ENCODE peak calls at places on chromosomes 2 and 18, in six cellular contexts. O, D, H, U, I and X are unnamed samples.

GRCh38 chr18:31661965-31662364 is 22.4 kb downstream of the B4GALT6 start:
- DNase-seq in O (no peak), D (no peak), H (no peak), U (no peak), I (no peak), X (no peak)

GRCh38 chr18:62751341-62751821 is 36.0 kb downstream of the PHLPP1 start:
- DNase-seq in O (no peak), D (no peak), H (no peak), U (no peak), I (no peak), X (no peak)

GRCh38 chr2:170277943-170278342 is 100.0 kb downstream of the MYO3B start:
- DNase-seq in O (no peak), D (no peak), H (no peak), U (no peak), I (no peak), X (no peak)

GRCh38 chr2:69509011-69509749 is 71.9 kb upstream of the NFU1 start:
- DNase-seq in O (no peak), D (no peak), H (no peak), U (no peak), I (no peak), X (no peak)

GRCh38 chr2:128874608-128875007 is 555.9 kb upstream of the HS6ST1 start:
- DNase-seq in O (no peak), D (no peak), H (no peak), U (no peak), I (no peak), X (no peak)

GRCh38 chr18:61833387-61833786 is 59.4 kb downstream of the RNF152 start:
- DNase-seq in O (peak), D (no peak), H (no peak), U (no peak), I (no peak), X (no peak)

GRCh38 chr2:36404754-36405153 is 49.2 kb downstream of the CRIM1 start:
- DNase-seq in O (no peak), D (no peak), H (no peak), U (no peak), I (no peak), X (no peak)

GRCh38 chr2:99635710-99636431 is 146.1 kb upstream of the REV1 start:
- DNase-seq in O (no peak), D (no peak), H (peak), U (no peak), I (peak), X (no peak)

GRCh38 chr2:168703926-168704325 is 98.5 kb upstream of the NOSTRIN start:
- DNase-seq in O (no peak), D (no peak), H (no peak), U (no peak), I (no peak), X (no peak)

GRCh38 chr2:61436092-61436491 is 34.8 kb downstream of the USP34 start:
- DNase-seq in O (no peak), D (no peak), H (no peak), U (no peak), I (no peak), X (no peak)

GRCh38 chr18:8800445-8800844 is 95.1 kb downstream of the MTCL1 start:
- DNase-seq in O (no peak), D (peak), H (no peak), U (no peak), I (no peak), X (no peak)

GRCh38 chr2:42974697-42975357 is 182.4 kb upstream of the HAAO start:
- DNase-seq in O (peak), D (peak), H (peak), U (peak), I (peak), X (peak)

GRCh38 chr2:160570386-160570785 is 76.8 kb upstream of the RBMS1 start:
- DNase-seq in O (no peak), D (no peak), H (peak), U (no peak), I (no peak), X (no peak)

GRCh38 chr2:2619995-2620394 is 288.9 kb upstream of the MYT1L start:
- DNase-seq in O (no peak), D (no peak), H (no peak), U (no peak), I (no peak), X (no peak)

GRCh38 chr2:123652320-123652719 is 372.8 kb upstream of the CNTNAP5 start:
- DNase-seq in O (no peak), D (no peak), H (no peak), U (no peak), I (no peak), X (no peak)

GRCh38 chr2:139836769-139837168 is 1056.6 kb upstream of the NXPH2 start:
- DNase-seq in O (no peak), D (no peak), H (no peak), U (no peak), I (no peak), X (no peak)

GRCh38 chr2:23128684-23129292 is 256.2 kb upstream of the KLHL29 start:
- DNase-seq in O (no peak), D (no peak), H (no peak), U (no peak), I (no peak), X (no peak)

GRCh38 chr2:105186967-105187498 is 54.5 kb upstream of the GPR45 start:
- DNase-seq in O (no peak), D (no peak), H (no peak), U (no peak), I (no peak), X (no peak)

GRCh38 chr2:103656558-103656957 is 894.7 kb downstream of the TMEM182 start:
- DNase-seq in O (no peak), D (peak), H (no peak), U (no peak), I (no peak), X (no peak)

GRCh38 chr18:36481201-36481657 is 183.7 kb downstream of the FHOD3 start:
- DNase-seq in O (no peak), D (no peak), H (no peak), U (no peak), I (no peak), X (no peak)

GRCh38 chr2:223306371-223306770 is 254.4 kb downstream of the KCNE4 start:
- DNase-seq in O (no peak), D (peak), H (no peak), U (no peak), I (no peak), X (no peak)

GRCh38 chr2:99470957-99471356 is 18.9 kb downstream of the REV1 start:
- DNase-seq in O (no peak), D (no peak), H (no peak), U (no peak), I (no peak), X (no peak)

GRCh38 chr18:77013777-77014525 is 118.6 kb downstream of the MBP start:
- DNase-seq in O (no peak), D (peak), H (peak), U (no peak), I (peak), X (no peak)

GRCh38 chr2:48844418-48845155 is 89.1 kb upstream of the LHCGR start:
- DNase-seq in O (no peak), D (no peak), H (no peak), U (no peak), I (no peak), X (no peak)

GRCh38 chr2:72278046-72278445 is 130.4 kb upstream of the CYP26B1 start:
- DNase-seq in O (no peak), D (no peak), H (no peak), U (no peak), I (no peak), X (no peak)

GRCh38 chr2:168090366-168091019 is 156.9 kb downstream of the STK39 start:
- DNase-seq in O (no peak), D (no peak), H (no peak), U (no peak), I (no peak), X (no peak)

GRCh38 chr2:103003750-103004250 is 242.0 kb downstream of the TMEM182 start:
- DNase-seq in O (no peak), D (no peak), H (no peak), U (no peak), I (no peak), X (no peak)

GRCh38 chr18:7941533-7941932 is 374.4 kb downstream of the PTPRM start:
- DNase-seq in O (no peak), D (no peak), H (no peak), U (no peak), I (no peak), X (no peak)

GRCh38 chr2:219916261-219916660 is 288.8 kb downstream of the SLC4A3 start:
- DNase-seq in O (no peak), D (no peak), H (no peak), U (no peak), I (no peak), X (no peak)

GRCh38 chr2:42844901-42845685 is 52.7 kb upstream of the HAAO start:
- DNase-seq in O (no peak), D (no peak), H (peak), U (no peak), I (no peak), X (no peak)

GRCh38 chr2:188997276-188997675 is 23.1 kb downstream of the COL3A1 start:
- DNase-seq in O (no peak), D (no peak), H (no peak), U (no peak), I (no peak), X (no peak)

GRCh38 chr2:98509542-98510321 is 65.1 kb downstream of the INPP4A start:
- DNase-seq in O (no peak), D (no peak), H (no peak), U (no peak), I (no peak), X (no peak)

DNA sequence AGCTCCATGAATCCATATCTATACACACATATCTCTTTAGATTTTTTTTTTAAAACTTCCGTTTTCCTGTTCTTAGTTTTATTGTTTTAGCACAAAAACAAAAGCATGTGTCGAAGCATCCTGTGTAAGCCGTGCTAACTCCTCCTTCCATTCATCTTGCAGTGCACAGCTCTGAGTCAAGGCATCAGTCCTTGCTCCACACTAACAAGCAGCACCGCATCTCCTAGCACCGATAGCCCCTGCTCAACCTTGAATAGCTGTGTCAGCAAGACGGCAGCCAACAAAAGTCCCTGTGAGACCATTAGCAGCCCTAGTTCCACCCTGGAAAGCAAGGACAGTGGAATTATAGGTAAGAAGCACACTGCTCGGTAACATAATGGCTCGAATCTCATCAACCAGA is 136.3 kb downstream of the WDSUB1 start:
- DNase-seq in O (no peak), D (no peak), H (no peak), U (no peak), I (no peak), X (no peak)
- H3K27ac ChIP-seq in O (no peak), D (no peak), H (peak), U (peak), I (peak), X (no peak)

GRCh38 chr2:181954538-181954883 is 31.1 kb upstream of the PPP1R1C start:
- DNase-seq in O (no peak), D (no peak), H (no peak), U (no peak), I (no peak), X (no peak)
- H3K4me3 ChIP-seq in O (no peak), D (no peak), H (no peak), U (no peak), I (peak), X (no peak)

DNA sequence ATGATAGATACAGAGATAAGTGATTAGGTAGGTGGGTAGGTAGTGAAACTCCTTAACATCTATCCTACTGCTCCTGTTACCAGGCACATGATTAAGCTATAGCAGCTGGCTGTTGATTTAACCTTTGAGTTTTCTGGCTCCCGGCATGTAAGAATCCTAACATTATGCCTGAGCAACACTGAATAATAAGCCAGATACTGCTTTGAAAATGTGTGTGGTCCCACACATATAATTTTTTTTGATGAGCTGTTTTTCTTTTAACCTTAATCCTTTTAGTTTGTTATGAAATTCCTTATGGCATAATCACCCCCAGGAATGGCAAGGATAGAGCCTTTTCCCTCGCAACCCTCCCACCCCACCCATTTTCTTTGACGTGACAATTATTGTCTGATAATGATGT is 104.2 kb upstream of the NEUROD1 start:
- DNase-seq in O (no peak), D (no peak), H (no peak), U (no peak), I (no peak), X (no peak)
- H3K27ac ChIP-seq in O (no peak), D (no peak), H (no peak), U (no peak), I (no peak), X (no peak)

GRCh38 chr2:228535396-228535795 is 353.9 kb upstream of the SPHKAP start:
- DNase-seq in O (no peak), D (no peak), H (no peak), U (no peak), I (no peak), X (no peak)
- H3K4me3 ChIP-seq in O (no peak), D (no peak), H (no peak), U (no peak), I (no peak), X (no peak)

GRCh38 chr2:238240761-238241711 is 1.2 kb upstream of the HES6 start:
- DNase-seq in O (no peak), D (peak), H (peak), U (peak), I (no peak), X (peak)

GRCh38 chr2:238243496-238244076 is 3.7 kb upstream of the HES6 start:
- DNase-seq in O (no peak), D (no peak), H (no peak), U (no peak), I (no peak), X (no peak)

GRCh38 chr2:238242731-238243495 is 3.1 kb upstream of the HES6 start:
- DNase-seq in O (no peak), D (no peak), H (peak), U (peak), I (no peak), X (no peak)

GRCh38 chr2:238239872-238240760 is at the start of gene HES6:
- DNase-seq in O (peak), D (peak), H (peak), U (peak), I (peak), X (peak)

DNA sequence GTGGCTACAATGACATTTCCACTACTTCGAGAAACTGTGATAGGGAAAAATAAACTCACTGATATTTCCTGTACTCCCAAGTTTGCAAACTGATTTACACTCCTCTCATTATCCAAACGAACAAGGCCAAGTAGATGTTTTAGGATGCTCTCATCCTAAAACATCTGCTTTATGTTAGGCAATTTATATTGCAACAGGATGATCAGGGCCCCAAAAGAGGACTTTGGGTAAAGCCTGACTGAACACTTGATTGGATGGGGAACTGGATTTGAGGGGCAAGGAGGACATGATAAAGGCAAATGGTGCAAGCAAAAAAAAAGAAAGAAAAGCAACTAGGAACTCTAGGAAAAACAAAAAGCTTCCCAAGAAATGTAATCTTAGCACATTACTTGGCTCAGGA is 2.1 kb upstream of the HES6 start:
- DNase-seq in O (no peak), D (no peak), H (no peak), U (no peak), I (no peak), X (no peak)
- H3K27ac ChIP-seq in O (no peak), D (no peak), H (no peak), U (peak), I (no peak), X (no peak)

GRCh38 chr2:231270221-231271114 is 72.0 kb downstream of the ARMC9 start:
- DNase-seq in O (no peak), D (no peak), H (no peak), U (no peak), I (no peak), X (no peak)
- H3K4me3 ChIP-seq in O (no peak), D (no peak), H (no peak), U (no peak), I (no peak), X (no peak)

DNA sequence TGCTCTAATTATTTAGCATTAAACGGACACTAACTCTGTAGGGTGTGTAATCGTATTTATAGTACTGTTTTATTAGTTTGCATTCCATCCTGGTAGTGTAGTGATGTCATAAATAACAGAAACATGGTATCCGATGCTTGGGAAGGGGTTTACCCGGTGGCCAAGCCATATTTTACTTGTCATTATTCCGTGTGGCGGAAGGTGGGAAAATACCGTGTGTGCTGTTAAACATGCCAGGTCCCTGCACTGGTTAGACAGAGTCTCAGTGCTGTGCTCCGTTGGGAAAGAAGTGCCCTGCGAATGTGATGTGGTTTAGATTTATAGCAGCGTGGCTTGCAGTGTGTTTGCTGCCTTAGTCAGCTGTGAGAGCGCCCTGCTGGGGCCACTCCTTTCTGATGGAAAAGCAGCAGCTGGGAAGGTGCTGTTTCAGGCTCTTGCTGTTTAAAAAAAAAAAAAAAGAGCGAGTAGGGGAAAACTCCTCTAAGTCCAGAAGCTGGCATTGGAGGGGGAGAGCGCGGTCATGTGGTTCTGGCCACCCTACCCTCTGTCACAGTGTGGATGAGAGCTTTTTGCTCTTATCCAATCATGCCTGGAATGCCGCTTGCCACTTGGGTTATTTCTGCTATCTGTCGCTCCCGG is 211.0 kb downstream of the NEDD4L start:
- DNase-seq in O (no peak), D (no peak), H (peak), U (no peak), I (no peak), X (no peak)
- H3K27ac ChIP-seq in O (no peak), D (no peak), H (peak), U (peak), I (peak), X (no peak)

DNA sequence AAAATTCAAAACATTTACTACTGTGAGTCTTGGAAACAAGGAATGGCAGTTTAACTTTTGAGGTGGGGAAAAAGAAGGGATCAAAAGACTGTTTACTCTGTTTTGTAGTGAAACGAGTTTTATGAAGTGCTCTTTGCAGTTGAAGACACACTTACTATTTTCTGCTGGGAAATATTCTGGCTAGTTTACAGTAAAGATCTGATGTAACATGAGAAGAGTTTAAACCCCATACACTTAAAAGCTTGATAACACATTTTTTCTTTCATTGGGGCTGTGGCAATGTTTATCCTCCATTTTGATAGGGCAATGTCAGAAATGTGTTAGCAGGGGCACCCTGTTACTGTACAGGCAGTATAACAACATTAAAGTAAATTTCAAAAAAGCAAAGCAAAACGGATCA is 124.9 kb upstream of the SMAD7 start:
- DNase-seq in O (no peak), D (no peak), H (no peak), U (no peak), I (no peak), X (no peak)
- H3K4me3 ChIP-seq in O (no peak), D (no peak), H (no peak), U (no peak), I (no peak), X (no peak)